ENCODE peak calls at places on chromosomes 11 and 22, in eight cellular contexts. One of them, this sample, is unnamed.

GRCh38 chr11:35893796-35894475 is 49.9 kb upstream of the LDLRAD3 start:
- DNase-seq in BE2C: no peak
- DNase-seq in AG09309: no peak
- DNase-seq in stomach: no peak
- DNase-seq in GM20000: no peak
- DNase-seq in neural crest cell: no peak
- DNase-seq in heart right ventricle: no peak
- DNase-seq in lower leg skin: peak; percentile 89
- DNase-seq in this sample: no peak

GRCh38 chr11:63511349-63511748 is 5.5 kb downstream of the LGALS12 start:
- DNase-seq in stomach: no peak
- DNase-seq in GM20000: no peak
- DNase-seq in neural crest cell: no peak
- DNase-seq in BE2C: no peak
- DNase-seq in heart right ventricle: no peak
- DNase-seq in lower leg skin: no peak
- DNase-seq in AG09309: no peak
- DNase-seq in this sample: no peak

GRCh38 chr11:72735495-72736027 is 16.6 kb downstream of the ARAP1 start:
- DNase-seq in heart right ventricle: no peak
- DNase-seq in lower leg skin: no peak
- DNase-seq in GM20000: no peak
- DNase-seq in neural crest cell: no peak
- DNase-seq in stomach: no peak
- DNase-seq in AG09309: no peak
- DNase-seq in BE2C: peak; percentile 95
- DNase-seq in this sample: no peak

GRCh38 chr11:96177132-96177531 is 165.9 kb downstream of the MAML2 start:
- DNase-seq in BE2C: peak; percentile 11
- DNase-seq in GM20000: no peak
- DNase-seq in neural crest cell: no peak
- DNase-seq in lower leg skin: no peak
- DNase-seq in stomach: no peak
- DNase-seq in heart right ventricle: no peak
- DNase-seq in AG09309: no peak
- DNase-seq in this sample: no peak

GRCh38 chr11:76237914-76238313 is 31.6 kb upstream of the WNT11 start:
- DNase-seq in heart right ventricle: no peak
- DNase-seq in AG09309: no peak
- DNase-seq in stomach: no peak
- DNase-seq in GM20000: no peak
- DNase-seq in lower leg skin: no peak
- DNase-seq in neural crest cell: no peak
- DNase-seq in BE2C: peak; percentile 45
- DNase-seq in this sample: no peak

GRCh38 chr11:46723359-46723680 is 4.3 kb downstream of the F2 start:
- DNase-seq in GM20000: no peak
- DNase-seq in stomach: no peak
- DNase-seq in lower leg skin: no peak
- DNase-seq in BE2C: no peak
- DNase-seq in AG09309: no peak
- DNase-seq in neural crest cell: no peak
- DNase-seq in heart right ventricle: no peak
- DNase-seq in this sample: no peak

GRCh38 chr11:92703431-92703830 is 266.0 kb upstream of the MTNR1B start:
- DNase-seq in heart right ventricle: no peak
- DNase-seq in BE2C: no peak
- DNase-seq in stomach: no peak
- DNase-seq in GM20000: no peak
- DNase-seq in AG09309: no peak
- DNase-seq in lower leg skin: no peak
- DNase-seq in neural crest cell: no peak
- DNase-seq in this sample: no peak

GRCh38 chr11:84780689-84781293 is 846.4 kb downstream of the DLG2 start:
- DNase-seq in heart right ventricle: no peak
- DNase-seq in neural crest cell: no peak
- DNase-seq in AG09309: no peak
- DNase-seq in lower leg skin: no peak
- DNase-seq in stomach: no peak
- DNase-seq in BE2C: no peak
- DNase-seq in GM20000: no peak
- DNase-seq in this sample: no peak

GRCh38 chr11:87141322-87141721 is 103.6 kb downstream of the TMEM135 start:
- DNase-seq in AG09309: no peak
- DNase-seq in heart right ventricle: no peak
- DNase-seq in stomach: no peak
- DNase-seq in neural crest cell: no peak
- DNase-seq in BE2C: no peak
- DNase-seq in lower leg skin: no peak
- DNase-seq in GM20000: no peak
- DNase-seq in this sample: no peak

GRCh38 chr11:121967131-121967689 is 148.8 kb downstream of the BLID start:
- DNase-seq in neural crest cell: no peak
- DNase-seq in GM20000: no peak
- DNase-seq in heart right ventricle: no peak
- DNase-seq in stomach: no peak
- DNase-seq in BE2C: no peak
- DNase-seq in lower leg skin: no peak
- DNase-seq in AG09309: no peak
- DNase-seq in this sample: no peak

GRCh38 chr11:116190861-116191260 is 581.9 kb downstream of the BUD13 start:
- DNase-seq in AG09309: no peak
- DNase-seq in neural crest cell: no peak
- DNase-seq in heart right ventricle: no peak
- DNase-seq in BE2C: no peak
- DNase-seq in GM20000: no peak
- DNase-seq in lower leg skin: no peak
- DNase-seq in stomach: no peak
- DNase-seq in this sample: no peak

GRCh38 chr11:74838188-74838587 is 89.5 kb downstream of the RNF169 start:
- DNase-seq in neural crest cell: no peak
- DNase-seq in BE2C: no peak
- DNase-seq in AG09309: no peak
- DNase-seq in stomach: no peak
- DNase-seq in lower leg skin: no peak
- DNase-seq in heart right ventricle: no peak
- DNase-seq in GM20000: no peak
- DNase-seq in this sample: no peak

GRCh38 chr22:28837640-28838039 is 37.3 kb upstream of the XBP1 start:
- DNase-seq in heart right ventricle: no peak
- DNase-seq in BE2C: no peak
- DNase-seq in stomach: no peak
- DNase-seq in AG09309: no peak
- DNase-seq in GM20000: no peak
- DNase-seq in lower leg skin: no peak
- DNase-seq in neural crest cell: no peak
- DNase-seq in this sample: no peak

GRCh38 chr22:27251563-27251962 is 550.0 kb downstream of the MN1 start:
- DNase-seq in lower leg skin: no peak
- DNase-seq in GM20000: no peak
- DNase-seq in neural crest cell: no peak
- DNase-seq in heart right ventricle: no peak
- DNase-seq in AG09309: no peak
- DNase-seq in stomach: no peak
- DNase-seq in BE2C: no peak
- DNase-seq in this sample: no peak

GRCh38 chr11:76426660-76427059 is 18.2 kb upstream of the EMSY start:
- DNase-seq in neural crest cell: no peak
- DNase-seq in lower leg skin: no peak
- DNase-seq in stomach: no peak
- DNase-seq in AG09309: no peak
- DNase-seq in GM20000: no peak
- DNase-seq in heart right ventricle: no peak
- DNase-seq in BE2C: no peak
- DNase-seq in this sample: no peak

GRCh38 chr11:64801591-64802369 is 1.2 kb downstream of the MAP4K2 start:
- DNase-seq in GM20000: no peak
- DNase-seq in stomach: no peak
- DNase-seq in neural crest cell: no peak
- DNase-seq in BE2C: no peak
- DNase-seq in heart right ventricle: no peak
- DNase-seq in lower leg skin: no peak
- DNase-seq in AG09309: no peak
- DNase-seq in this sample: no peak

GRCh38 chr11:118375980-118376379 is 16.6 kb downstream of the UBE4A start:
- DNase-seq in AG09309: no peak
- DNase-seq in stomach: no peak
- DNase-seq in BE2C: no peak
- DNase-seq in GM20000: no peak
- DNase-seq in heart right ventricle: no peak
- DNase-seq in lower leg skin: no peak
- DNase-seq in neural crest cell: no peak
- DNase-seq in this sample: no peak
- TF ChIP-seq CTCF in AG09309: no peak
- TF ChIP-seq CTCF in stomach: no peak
- TF ChIP-seq CTCF in BE2C: no peak
- TF ChIP-seq CTCF in GM20000: no peak
- TF ChIP-seq CTCF in heart right ventricle: no peak
- TF ChIP-seq CTCF in lower leg skin: no peak
- TF ChIP-seq CTCF in neural crest cell: no peak
- TF ChIP-seq CTCF in this sample: no peak

DNA sequence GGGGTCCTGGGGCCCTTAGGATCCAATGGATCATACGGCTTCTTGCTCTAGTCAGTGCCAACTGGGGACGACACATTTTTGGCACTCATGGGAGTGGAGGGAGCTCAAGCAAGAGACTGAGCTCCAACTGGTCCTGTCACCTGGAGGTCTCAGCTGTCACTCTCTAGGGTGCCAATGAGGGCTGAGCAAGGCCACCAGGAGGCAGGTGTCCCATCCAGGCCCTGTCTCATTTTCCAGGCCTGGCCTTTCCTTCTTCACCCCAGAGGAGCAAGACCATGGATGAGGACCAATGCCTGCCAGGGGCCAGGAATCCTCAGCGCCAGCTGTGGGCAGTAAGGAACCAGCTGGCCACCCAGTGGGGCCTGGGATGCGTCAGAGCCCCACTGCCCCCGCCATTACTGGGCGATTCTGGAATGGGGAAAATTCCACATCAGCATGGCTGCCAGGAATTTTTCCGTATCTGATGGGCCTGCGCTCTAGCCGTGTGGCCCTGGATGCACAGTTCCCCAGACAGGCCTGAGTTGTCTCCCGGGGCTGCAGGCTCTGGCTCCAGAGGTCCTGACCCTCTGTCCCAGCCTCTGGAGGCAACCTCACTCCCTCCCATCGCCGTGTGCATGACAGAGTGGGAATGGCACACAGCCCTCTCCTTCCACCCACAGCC is 676 bp upstream of the GAL3ST1 start:
- DNase-seq in BE2C: peak; percentile 75
- DNase-seq in stomach: peak; percentile 75
- DNase-seq in heart right ventricle: peak; percentile 47
- DNase-seq in GM20000: no peak
- DNase-seq in neural crest cell: no peak
- DNase-seq in lower leg skin: no peak
- DNase-seq in AG09309: peak; percentile 57
- DNase-seq in this sample: no peak
- TF ChIP-seq CTCF in BE2C: peak; percentile 54
- TF ChIP-seq CTCF in stomach: no peak
- TF ChIP-seq CTCF in heart right ventricle: no peak
- TF ChIP-seq CTCF in GM20000: no peak
- TF ChIP-seq CTCF in neural crest cell: peak; percentile 27
- TF ChIP-seq CTCF in lower leg skin: no peak
- TF ChIP-seq CTCF in AG09309: no peak
- TF ChIP-seq CTCF in this sample: no peak

GRCh38 chr22:45318168-45318557 is 8.4 kb downstream of the FAM118A start:
- DNase-seq in stomach: peak; percentile 84
- DNase-seq in BE2C: peak; percentile 73
- DNase-seq in neural crest cell: no peak
- DNase-seq in heart right ventricle: peak; percentile 74
- DNase-seq in lower leg skin: peak; percentile 94
- DNase-seq in AG09309: peak; percentile 67
- DNase-seq in GM20000: peak; percentile 87
- DNase-seq in this sample: no peak

GRCh38 chr22:45319319-45319675 is 9.6 kb downstream of the FAM118A start:
- DNase-seq in stomach: no peak
- DNase-seq in AG09309: peak; percentile 37
- DNase-seq in neural crest cell: no peak
- DNase-seq in heart right ventricle: peak; percentile 38
- DNase-seq in GM20000: no peak
- DNase-seq in lower leg skin: no peak
- DNase-seq in BE2C: peak; percentile 47
- DNase-seq in this sample: no peak

GRCh38 chr22:45318558-45319318 is 9.0 kb downstream of the FAM118A start:
- DNase-seq in heart right ventricle: no peak
- DNase-seq in lower leg skin: no peak
- DNase-seq in BE2C: no peak
- DNase-seq in neural crest cell: no peak
- DNase-seq in AG09309: peak; percentile 4
- DNase-seq in stomach: no peak
- DNase-seq in GM20000: peak; percentile 60
- DNase-seq in this sample: no peak

GRCh38 chr22:45316796-45317526 is 7.2 kb downstream of the FAM118A start:
- DNase-seq in neural crest cell: no peak
- DNase-seq in BE2C: no peak
- DNase-seq in GM20000: no peak
- DNase-seq in heart right ventricle: no peak
- DNase-seq in lower leg skin: no peak
- DNase-seq in stomach: no peak
- DNase-seq in AG09309: no peak
- DNase-seq in this sample: no peak

GRCh38 chr22:45317551-45318167 is 7.9 kb downstream of the FAM118A start:
- DNase-seq in neural crest cell: no peak
- DNase-seq in lower leg skin: peak; percentile 90
- DNase-seq in BE2C: peak; percentile 89
- DNase-seq in heart right ventricle: peak; percentile 59
- DNase-seq in AG09309: peak; percentile 10
- DNase-seq in stomach: peak; percentile 75
- DNase-seq in GM20000: no peak
- DNase-seq in this sample: no peak
- TF ChIP-seq CTCF in neural crest cell: peak; percentile 36
- TF ChIP-seq CTCF in lower leg skin: no peak
- TF ChIP-seq CTCF in BE2C: peak; percentile 74
- TF ChIP-seq CTCF in heart right ventricle: peak; percentile 60
- TF ChIP-seq CTCF in AG09309: peak; percentile 27
- TF ChIP-seq CTCF in stomach: peak; percentile 29
- TF ChIP-seq CTCF in GM20000: no peak
- TF ChIP-seq CTCF in this sample: peak; percentile 27

DNA sequence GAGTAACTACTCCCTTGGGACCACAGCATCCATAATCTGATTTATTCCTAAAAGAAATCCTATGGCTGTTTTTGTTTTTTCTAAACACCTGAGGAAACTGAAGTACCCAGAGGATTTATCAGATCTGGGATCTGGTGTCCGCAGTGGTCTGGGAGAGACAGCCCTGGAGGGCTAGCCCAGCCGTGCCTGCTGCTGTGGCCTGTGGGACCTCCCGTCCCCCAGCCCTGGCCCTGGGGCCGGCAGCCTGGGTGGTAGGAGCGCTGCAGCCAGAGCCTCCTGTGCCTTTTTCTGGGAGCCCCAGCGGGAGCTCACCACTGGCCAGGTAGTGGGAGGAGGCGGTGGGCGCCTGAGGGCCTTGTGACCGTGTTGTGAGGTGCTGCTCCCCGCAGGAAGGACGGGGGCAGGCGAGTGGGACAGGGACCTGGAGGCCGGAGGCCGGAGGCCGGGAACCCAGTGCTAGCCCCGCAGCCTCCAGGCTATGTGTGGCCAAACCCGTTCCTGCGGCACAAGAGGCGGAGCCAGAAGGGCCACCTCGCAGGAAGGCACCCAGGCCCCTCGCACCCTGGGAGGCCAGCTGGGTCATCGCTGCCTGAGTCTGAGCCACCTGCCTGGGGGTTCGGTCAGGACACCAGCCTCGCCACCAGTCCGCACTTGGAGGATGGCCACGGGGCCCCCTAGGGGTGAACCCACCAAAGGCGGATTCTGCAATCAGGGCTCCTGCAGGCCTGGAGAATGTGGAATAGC is 18.2 kb upstream of the C11orf96 start:
- DNase-seq in heart right ventricle: no peak
- DNase-seq in stomach: no peak
- DNase-seq in GM20000: no peak
- DNase-seq in neural crest cell: no peak
- DNase-seq in BE2C: peak; percentile 50
- DNase-seq in AG09309: no peak
- DNase-seq in lower leg skin: no peak
- DNase-seq in this sample: no peak
- TF ChIP-seq CTCF in heart right ventricle: no peak
- TF ChIP-seq CTCF in stomach: no peak
- TF ChIP-seq CTCF in GM20000: no peak
- TF ChIP-seq CTCF in neural crest cell: no peak
- TF ChIP-seq CTCF in BE2C: peak; percentile 37
- TF ChIP-seq CTCF in AG09309: no peak
- TF ChIP-seq CTCF in lower leg skin: no peak
- TF ChIP-seq CTCF in this sample: no peak